ENCODE peak calls at places on chromosome 10, in seven cellular contexts. E is pancreas, B is Panc1, Z is GM20000, P is lower leg skin, U is fibroblast of lung, Y is GM10248. L is an unnamed sample.

GRCh38 chr10:129320340-129320739 is 146.7 kb upstream of the MGMT start:
- DNase-seq in Z (no peak), U (no peak), Y (no peak), B (no peak), P (no peak), E (no peak), L (no peak)

GRCh38 chr10:121675344-121675743 is 77.1 kb upstream of the FGFR2 start:
- DNase-seq in B (no peak), Z (no peak), P (no peak), Y (no peak), E (no peak), U (no peak), L (no peak)

GRCh38 chr10:117933036-117933435 is 113.7 kb downstream of the RAB11FIP2 start:
- DNase-seq in B (no peak), U (no peak), Y (no peak), P (no peak), Z (no peak), E (no peak), L (no peak)

GRCh38 chr10:59460601-59461000 is 98.3 kb upstream of the FAM13C start:
- DNase-seq in P (no peak), Z (no peak), Y (no peak), U (peak), B (no peak), E (no peak), L (no peak)

GRCh38 chr10:70672165-70672992 is at the start of gene ADAMTS14:
- DNase-seq in U (peak), Z (peak), Y (no peak), E (no peak), B (no peak), P (no peak), L (no peak)

GRCh38 chr10:18134921-18135320 is 5.3 kb upstream of the CACNB2 start:
- DNase-seq in B (no peak), Y (no peak), P (no peak), U (no peak), Z (no peak), E (no peak), L (no peak)

GRCh38 chr10:59177862-59178235 is 1.4 kb downstream of the PHYHIPL start:
- DNase-seq in Z (no peak), U (no peak), P (no peak), Y (no peak), E (no peak), B (no peak), L (no peak)

GRCh38 chr10:13492493-13493180 is 36.2 kb downstream of the BEND7 start:
- DNase-seq in U (peak), B (no peak), E (no peak), Y (no peak), P (no peak), Z (no peak), L (no peak)

GRCh38 chr10:63522129-63522687 is 1.0 kb downstream of the REEP3 start:
- DNase-seq in U (peak), Y (peak), P (no peak), E (no peak), B (no peak), Z (peak), L (no peak)

GRCh38 chr10:67607472-67607871 is 88.5 kb downstream of the CTNNA3 start:
- DNase-seq in B (peak), P (no peak), Z (no peak), U (no peak), Y (no peak), E (no peak), L (no peak)

DNA sequence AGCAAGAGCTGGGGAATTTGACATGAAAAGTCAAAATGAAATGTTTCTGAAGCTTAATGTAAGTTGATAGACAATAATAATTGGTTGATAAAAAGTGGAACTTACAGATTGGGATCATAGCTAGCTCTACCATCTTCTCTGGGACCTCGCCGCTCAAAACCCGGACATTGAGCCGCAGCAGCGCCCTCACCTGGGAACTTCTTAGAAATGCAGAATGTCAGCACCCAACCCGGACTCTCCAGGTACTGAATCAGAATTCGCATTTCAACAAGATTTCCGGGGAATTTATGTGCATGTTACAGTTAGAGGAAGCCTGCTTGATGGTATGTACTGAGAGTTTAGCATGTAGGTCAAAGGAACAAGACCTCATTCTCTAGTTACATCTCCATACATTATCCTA is 36.7 kb upstream of the ABLIM1 start:
- DNase-seq in B (no peak), P (no peak), U (peak), E (no peak), Z (peak), Y (peak), L (no peak)
- TF ChIP-seq CTCF in B (peak), P (no peak), U (peak), E (peak), Z (peak), Y (peak), L (peak)

DNA sequence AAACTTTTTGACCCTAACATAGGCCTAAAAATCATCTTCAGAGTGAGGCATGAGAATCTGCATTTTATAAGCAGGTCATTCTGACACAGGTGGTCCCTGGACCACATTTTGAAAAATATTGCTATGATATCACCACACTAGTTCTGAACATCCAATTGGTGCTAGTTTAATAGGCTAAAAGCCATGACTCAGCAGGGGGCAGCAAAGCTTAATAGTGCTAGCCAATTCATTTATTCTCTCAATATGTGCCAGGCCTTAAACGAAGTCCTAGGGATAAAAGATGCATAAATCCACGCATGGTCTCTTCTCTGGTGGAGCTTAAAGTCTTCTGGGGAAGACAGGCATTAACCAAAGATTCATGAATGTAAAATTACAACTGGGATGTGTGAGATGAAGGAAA is 10.2 kb upstream of the SLC25A28 start:
- DNase-seq in U (peak), Z (peak), P (no peak), E (no peak), B (no peak), Y (no peak), L (no peak)
- TF ChIP-seq CTCF in U (peak), Z (peak), P (no peak), E (peak), B (peak), Y (peak), L (peak)

GRCh38 chr10:119652361-119652760 is 1.2 kb downstream of the BAG3 start:
- DNase-seq in Z (peak), Y (peak), P (no peak), E (no peak), B (no peak), U (peak), L (no peak)
- TF ChIP-seq CTCF in Z (no peak), Y (peak), P (no peak), E (no peak), B (no peak), U (peak), L (peak)

GRCh38 chr10:31622993-31623392 is 304.0 kb downstream of the ZEB1 start:
- DNase-seq in Z (no peak), B (no peak), P (no peak), U (peak), E (no peak), Y (no peak), L (no peak)
- TF ChIP-seq CTCF in Z (no peak), B (no peak), P (no peak), U (peak), E (no peak), Y (no peak), L (no peak)

GRCh38 chr10:91495402-91495801 is 85.3 kb downstream of the HECTD2 start:
- DNase-seq in P (no peak), B (no peak), Y (no peak), U (peak), Z (no peak), E (no peak), L (no peak)

GRCh38 chr10:91487914-91488577 is 77.9 kb downstream of the HECTD2 start:
- DNase-seq in B (no peak), Y (no peak), Z (no peak), P (no peak), E (no peak), U (no peak), L (no peak)

GRCh38 chr10:91493313-91493712 is 83.2 kb downstream of the HECTD2 start:
- DNase-seq in B (no peak), Z (peak), E (no peak), P (no peak), Y (peak), U (peak), L (no peak)
- TF ChIP-seq CTCF in B (peak), Z (no peak), E (peak), P (no peak), Y (no peak), U (no peak), L (peak)

GRCh38 chr10:50470798-50471582 is 152.8 kb downstream of the SGMS1 start:
- DNase-seq in U (no peak), B (no peak), Z (no peak), E (no peak), Y (no peak), P (no peak), L (no peak)
- TF ChIP-seq CTCF in U (no peak), B (no peak), Z (no peak), E (no peak), Y (no peak), P (no peak), L (no peak)

GRCh38 chr10:75295901-75296441 is 60.2 kb upstream of the COMTD1 start:
- DNase-seq in Y (no peak), Z (no peak), P (peak), B (no peak), E (no peak), U (peak), L (no peak)

GRCh38 chr10:75293456-75293840 is 57.7 kb upstream of the COMTD1 start:
- DNase-seq in P (no peak), U (peak), B (no peak), Y (no peak), Z (no peak), E (no peak), L (no peak)

GRCh38 chr10:75294031-75294437 is 58.3 kb upstream of the COMTD1 start:
- DNase-seq in B (no peak), Y (no peak), E (no peak), U (peak), P (peak), Z (no peak), L (no peak)

GRCh38 chr10:75294518-75294865 is 58.7 kb upstream of the COMTD1 start:
- DNase-seq in P (no peak), Z (no peak), Y (no peak), U (peak), E (peak), B (no peak), L (no peak)

DNA sequence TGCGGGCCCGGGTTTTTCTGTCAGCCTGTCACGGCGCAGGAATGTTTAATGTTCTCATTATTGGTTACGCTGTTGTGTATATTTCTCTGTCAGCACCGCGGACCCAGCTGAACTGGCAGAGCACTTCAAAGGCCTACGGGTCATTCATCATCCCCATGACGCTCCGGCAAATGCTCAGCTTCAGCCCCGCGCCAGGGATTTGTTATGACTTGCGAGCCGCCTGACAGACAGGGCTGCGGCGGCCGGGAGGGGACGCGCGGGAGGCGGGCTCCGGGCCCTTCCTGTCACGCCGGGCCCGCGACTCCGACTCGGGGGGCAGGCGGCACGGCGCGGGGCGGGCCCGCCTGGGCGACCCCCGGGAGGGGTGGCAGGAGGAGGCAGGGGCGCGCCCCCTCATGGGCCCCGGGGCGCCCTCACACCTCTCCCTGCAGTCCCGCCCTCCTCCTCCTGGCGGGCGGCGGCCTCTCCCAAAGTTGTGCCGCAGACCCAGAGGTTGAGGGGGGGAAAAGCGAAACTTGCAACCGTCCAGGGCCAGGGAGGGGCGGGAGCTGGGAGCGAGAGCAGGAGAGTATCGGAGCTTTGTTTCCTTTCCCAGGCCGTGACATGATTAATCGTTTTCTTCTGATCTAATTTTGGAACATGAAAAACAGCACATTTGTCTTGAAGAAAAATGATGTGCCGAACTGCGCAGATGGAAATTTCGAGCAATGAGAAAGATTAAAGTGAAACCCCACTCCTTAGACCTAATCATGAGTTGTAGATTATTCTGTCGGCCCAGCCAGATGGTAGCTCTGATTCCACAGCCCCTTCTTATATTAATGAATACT is 59.3 kb upstream of the COMTD1 start:
- DNase-seq in U (peak), Z (peak), Y (peak), E (peak), P (peak), B (no peak), L (peak)
- TF ChIP-seq CTCF in U (no peak), Z (no peak), Y (no peak), E (no peak), P (no peak), B (peak), L (peak)

GRCh38 chr10:34801066-34801738 is 13.9 kb downstream of the PARD3 start:
- DNase-seq in B (no peak), E (no peak), U (no peak), Y (no peak), Z (no peak), P (peak), L (no peak)

GRCh38 chr10:34802692-34803091 is 12.4 kb downstream of the PARD3 start:
- DNase-seq in E (no peak), B (no peak), P (no peak), Y (no peak), Z (no peak), U (no peak), L (no peak)

GRCh38 chr10:34808336-34808735 is 6.8 kb downstream of the PARD3 start:
- DNase-seq in Y (no peak), P (peak), E (no peak), U (no peak), Z (no peak), B (no peak), L (no peak)

GRCh38 chr10:34800624-34801023 is 14.5 kb downstream of the PARD3 start:
- DNase-seq in U (no peak), B (no peak), Z (no peak), Y (no peak), P (no peak), E (no peak), L (no peak)

DNA sequence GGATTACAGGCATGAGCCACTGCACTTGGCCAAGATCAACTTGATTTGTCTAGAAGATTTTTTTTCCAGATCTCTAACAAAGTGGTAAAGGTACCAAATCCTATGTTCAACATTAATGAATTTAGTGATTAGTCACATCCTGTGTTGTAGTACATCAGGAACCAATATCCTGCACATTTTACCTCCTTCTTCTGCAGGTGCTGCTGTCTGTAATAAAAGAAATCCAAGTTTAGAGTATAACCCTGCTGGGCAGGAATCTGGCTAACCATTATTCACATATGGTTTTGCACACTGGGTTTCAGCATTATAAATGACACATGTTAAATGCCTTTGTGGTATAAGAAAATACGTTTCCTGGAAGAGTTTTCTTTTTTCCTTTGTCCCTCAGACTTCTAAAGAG is 10.8 kb downstream of the PARD3 start:
- DNase-seq in P (no peak), U (no peak), Z (no peak), B (no peak), E (no peak), Y (no peak), L (no peak)
- TF ChIP-seq CTCF in P (no peak), U (no peak), Z (no peak), B (no peak), E (no peak), Y (no peak), L (no peak)

GRCh38 chr10:31961675-31962074 is 33.0 kb upstream of the ARHGAP12 start:
- DNase-seq in B (no peak), Z (no peak), E (no peak), P (no peak), Y (peak), U (peak), L (no peak)
- TF ChIP-seq CTCF in B (no peak), Z (no peak), E (no peak), P (no peak), Y (no peak), U (no peak), L (no peak)